ENCODE peak calls at places on chromosomes 13 and 19, in ten cellular contexts. R, Q, X, J, O, P, A, V, T and M are unnamed samples.
A peak's percentile ranks its signal among the peaks of the same experiment; 100 is the strongest.

GRCh38 chr13:74214321-74214720 is 80.1 kb upstream of the KLF12 start:
- DNase-seq in R (no peak), Q (no peak), X (no peak), J (no peak), O (no peak), P (no peak), A (no peak), V (no peak), T (no peak), M (no peak)

GRCh38 chr19:39333507-39333906 is 2.3 kb downstream of the GMFG start:
- DNase-seq in R (no peak), Q (no peak), X (no peak), J (no peak), O (no peak), P (no peak), A (no peak), V (no peak), T (no peak), M (no peak)

GRCh38 chr13:102948006-102948405 is 102.2 kb downstream of the ERCC5 start:
- DNase-seq in R (no peak), Q (no peak), X (no peak), J (no peak), O (no peak), P (no peak), A (no peak), V (peak; percentile 51), T (no peak), M (peak; percentile 20)

GRCh38 chr13:97254809-97255208 is 32.7 kb downstream of the MBNL2 start:
- DNase-seq in R (no peak), Q (no peak), X (no peak), J (no peak), O (no peak), P (no peak), A (no peak), V (no peak), T (peak; percentile 86), M (no peak)

GRCh38 chr19:38417544-38418506 is 8.2 kb downstream of the RASGRP4 start:
- DNase-seq in R (peak; percentile 94), Q (peak; percentile 65), X (no peak), J (peak; percentile 92), O (peak; percentile 59), P (peak; percentile 74), A (peak; percentile 42), V (peak; percentile 53), T (no peak), M (peak; percentile 56)

GRCh38 chr19:20079487-20079886 is 1.7 kb downstream of the ZNF90 start:
- DNase-seq in R (no peak), Q (no peak), X (no peak), J (no peak), O (no peak), P (no peak), A (no peak), V (peak; percentile 3), T (no peak), M (no peak)

GRCh38 chr13:62643799-62644484 is 1228.3 kb upstream of the PCDH20 start:
- DNase-seq in R (peak; percentile 40), Q (no peak), X (no peak), J (peak; percentile 18), O (no peak), P (no peak), A (no peak), V (no peak), T (no peak), M (no peak)

GRCh38 chr13:111398715-111399299 is 78.4 kb downstream of the TEX29 start:
- DNase-seq in R (no peak), Q (no peak), X (no peak), J (no peak), O (peak; percentile 11), P (no peak), A (no peak), V (no peak), T (no peak), M (no peak)

GRCh38 chr19:49020342-49020741 is 3.5 kb upstream of the LHB start:
- DNase-seq in R (peak; percentile 77), Q (no peak), X (no peak), J (peak; percentile 72), O (no peak), P (no peak), A (no peak), V (no peak), T (no peak), M (no peak)

GRCh38 chr19:43784251-43784980 is 3.6 kb upstream of the KCNN4 start:
- DNase-seq in R (peak; percentile 50), Q (no peak), X (no peak), J (no peak), O (no peak), P (no peak), A (peak; percentile 18), V (no peak), T (peak; percentile 85), M (no peak)

GRCh38 chr13:45584816-45585215 is 30.7 kb downstream of the ERICH6B start:
- DNase-seq in R (peak; percentile 43), Q (no peak), X (no peak), J (peak; percentile 43), O (no peak), P (no peak), A (no peak), V (no peak), T (no peak), M (no peak)

GRCh38 chr13:27086599-27087265 is 84.9 kb downstream of the USP12 start:
- DNase-seq in R (no peak), Q (no peak), X (no peak), J (no peak), O (no peak), P (no peak), A (no peak), V (no peak), T (peak; percentile 40), M (no peak)

GRCh38 chr19:40139533-40140287 is 49.0 kb upstream of the ZNF780A start:
- DNase-seq in R (no peak), Q (no peak), X (peak; percentile 55), J (peak; percentile 78), O (no peak), P (no peak), A (no peak), V (peak; percentile 52), T (peak; percentile 63), M (peak; percentile 31)

GRCh38 chr19:43290568-43291359 is 21.4 kb upstream of the PSG9 start:
- DNase-seq in R (no peak), Q (no peak), X (no peak), J (peak; percentile 32), O (no peak), P (no peak), A (no peak), V (no peak), T (no peak), M (peak; percentile 5)

GRCh38 chr19:5893907-5894703 is 9.5 kb downstream of the NDUFA11 start:
- DNase-seq in R (no peak), Q (peak; percentile 58), X (peak; percentile 94), J (no peak), O (no peak), P (no peak), A (no peak), V (no peak), T (no peak), M (no peak)

DNA sequence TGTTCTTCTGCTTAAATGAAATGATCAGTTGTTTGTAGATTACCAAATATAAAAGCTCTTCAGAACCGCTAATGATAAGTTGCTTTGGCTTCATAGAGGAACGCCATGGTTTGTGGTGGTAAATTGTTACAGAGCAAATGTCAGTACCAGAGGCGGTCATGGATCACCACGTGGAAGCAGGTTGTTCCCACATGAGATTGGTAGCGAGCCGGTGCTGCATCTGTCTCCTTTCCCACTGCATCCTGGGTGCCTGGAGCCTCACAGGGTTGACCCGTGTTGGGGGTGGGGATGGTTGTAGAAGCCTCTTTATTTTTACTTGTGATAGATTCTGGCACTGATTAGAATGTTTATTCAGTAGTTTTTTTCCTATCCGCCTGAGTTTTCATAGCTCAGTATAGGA is 14.7 kb downstream of the GARRE1 start:
- DNase-seq in R (no peak), Q (no peak), X (no peak), J (no peak), O (no peak), P (no peak), A (no peak), V (no peak), T (no peak), M (no peak)
- H3K4me1 ChIP-seq in R (peaks cover 8% of the 10 kb centered on the region), Q (peaks cover 89% of the 10 kb centered on the region), X (peaks cover 42% of the 10 kb centered on the region), J (peaks cover 28% of the 10 kb centered on the region), O (peaks cover 83% of the 10 kb centered on the region), P (peaks cover 43% of the 10 kb centered on the region), A (peaks cover 73% of the 10 kb centered on the region), V (no peaks in the 10 kb centered on the region), T (peaks cover 32% of the 10 kb centered on the region), M (peaks cover 9% of the 10 kb centered on the region)

DNA sequence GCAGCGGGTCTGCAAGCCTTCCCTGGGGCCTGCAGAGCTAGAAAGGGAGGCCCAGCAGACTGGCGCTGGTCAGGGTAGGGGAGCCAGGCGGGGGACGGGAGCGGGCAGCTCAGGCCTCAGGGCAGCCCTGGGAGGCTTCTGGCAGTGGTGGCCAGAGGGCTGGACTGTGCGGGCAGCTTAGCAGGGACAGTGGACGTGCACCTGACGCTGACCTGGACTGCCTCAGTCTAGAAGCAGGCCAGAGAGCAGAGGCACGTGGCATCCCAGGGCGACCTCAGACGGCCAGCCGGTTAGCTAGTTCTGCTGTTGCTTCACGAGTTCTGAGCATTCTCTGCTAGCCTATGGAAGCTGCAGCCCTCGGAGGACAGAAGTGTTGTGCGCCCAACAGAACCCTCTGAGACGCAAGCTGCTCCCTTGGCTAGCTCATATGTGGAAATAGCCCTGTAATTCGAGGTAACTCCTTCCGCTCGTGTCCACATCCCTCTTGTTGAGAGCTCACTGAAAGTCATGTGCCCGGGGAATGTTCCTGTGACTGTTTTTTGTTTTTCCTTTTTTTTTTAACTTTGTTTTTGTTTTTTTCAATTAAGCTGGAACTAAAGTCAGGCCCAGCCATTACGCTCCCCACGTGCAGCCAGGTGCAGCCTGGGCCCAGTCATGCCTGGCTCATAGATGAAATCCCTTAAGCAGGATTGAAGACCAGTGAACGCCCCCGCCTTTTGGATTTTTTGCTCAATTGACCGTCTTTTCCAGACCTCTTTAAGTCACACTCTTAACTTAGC is 1.9 kb upstream of the FAM174C start:
- DNase-seq in R (no peak), Q (no peak), X (no peak), J (no peak), O (no peak), P (no peak), A (no peak), V (no peak), T (no peak), M (no peak)
- H3K4me1 ChIP-seq in R (no peaks in the 10 kb centered on the region), Q (peaks cover 77% of the 10 kb centered on the region), X (peaks cover 30% of the 10 kb centered on the region), J (peaks cover 35% of the 10 kb centered on the region), O (peaks cover 69% of the 10 kb centered on the region), P (peaks cover 75% of the 10 kb centered on the region), A (peaks cover 72% of the 10 kb centered on the region), V (peaks cover 6% of the 10 kb centered on the region), T (peaks cover 29% of the 10 kb centered on the region), M (peaks cover 26% of the 10 kb centered on the region)

GRCh38 chr19:2044709-2045500 is 6.1 kb downstream of the MKNK2 start:
- DNase-seq in R (peak; percentile 30), Q (no peak), X (no peak), J (no peak), O (no peak), P (no peak), A (no peak), V (no peak), T (no peak), M (no peak)
- H3K4me1 ChIP-seq in R (no peaks in the 10 kb centered on the region), Q (peaks cover 100% of the 10 kb centered on the region), X (peaks cover 25% of the 10 kb centered on the region), J (peaks cover 15% of the 10 kb centered on the region), O (peaks cover 88% of the 10 kb centered on the region), P (peaks cover 98% of the 10 kb centered on the region), A (peaks cover 79% of the 10 kb centered on the region), V (peaks cover 6% of the 10 kb centered on the region), T (peaks cover 32% of the 10 kb centered on the region), M (peaks cover 12% of the 10 kb centered on the region)

DNA sequence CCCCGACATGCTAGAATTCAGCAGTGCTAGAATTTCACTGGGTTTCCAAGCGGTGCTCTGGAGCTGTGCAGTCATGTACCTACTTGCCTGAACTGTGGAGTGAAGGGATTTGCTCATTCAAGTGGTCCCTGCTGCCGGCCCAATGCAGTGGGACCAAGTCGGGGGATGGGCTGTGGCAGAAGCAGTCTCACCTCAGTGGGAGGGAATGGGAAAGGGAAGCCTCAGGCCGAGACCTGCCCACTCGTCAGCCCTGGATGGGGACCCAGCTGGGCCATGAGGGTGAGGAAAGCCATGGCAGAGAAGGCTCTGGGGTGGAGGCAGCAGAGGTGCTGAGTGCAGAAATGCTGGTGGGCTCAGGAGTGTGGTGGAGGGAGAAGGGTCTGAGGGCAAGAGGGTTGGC is 14.9 kb downstream of the KLHL26 start:
- DNase-seq in R (no peak), Q (no peak), X (no peak), J (no peak), O (no peak), P (no peak), A (no peak), V (no peak), T (no peak), M (no peak)
- H3K4me1 ChIP-seq in R (no peaks in the 10 kb centered on the region), Q (peaks cover 56% of the 10 kb centered on the region), X (no peaks in the 10 kb centered on the region), J (peaks cover 9% of the 10 kb centered on the region), O (peaks cover 81% of the 10 kb centered on the region), P (peaks cover 34% of the 10 kb centered on the region), A (no peaks in the 10 kb centered on the region), V (no peaks in the 10 kb centered on the region), T (peaks cover 37% of the 10 kb centered on the region), M (peaks cover 58% of the 10 kb centered on the region)